ENCODE peak calls at places on chromosomes 5 and 9, in seven cellular contexts. One of them, this sample, is unnamed. For H3K36me3 and H3K9me3, the result is how much of the 10 kb centered on the place peaks cover.

GRCh38 chr9:93491593-93492232 is 38.3 kb upstream of the FAM120AOS start:
- DNase-seq in testis: no peak
- DNase-seq in cardiac muscle cell: no peak
- DNase-seq in effector memory CD4-positive, alpha-beta T cell: no peak
- DNase-seq in NT2/D1: no peak
- DNase-seq in IMR-90: no peak
- DNase-seq in spleen: no peak
- DNase-seq in this sample: no peak

GRCh38 chr9:5425006-5425628 is 12.6 kb downstream of the PLGRKT start:
- DNase-seq in cardiac muscle cell: peak
- DNase-seq in testis: no peak
- DNase-seq in effector memory CD4-positive, alpha-beta T cell: no peak
- DNase-seq in IMR-90: no peak
- DNase-seq in NT2/D1: no peak
- DNase-seq in spleen: no peak
- DNase-seq in this sample: no peak

GRCh38 chr9:95649801-95650213 is 133.0 kb upstream of the PTCH1 start:
- DNase-seq in testis: no peak
- DNase-seq in IMR-90: no peak
- DNase-seq in NT2/D1: no peak
- DNase-seq in cardiac muscle cell: no peak
- DNase-seq in effector memory CD4-positive, alpha-beta T cell: no peak
- DNase-seq in spleen: no peak
- DNase-seq in this sample: no peak

GRCh38 chr9:97809666-97810344 is 43.2 kb upstream of the FOXE1 start:
- DNase-seq in effector memory CD4-positive, alpha-beta T cell: no peak
- DNase-seq in testis: no peak
- DNase-seq in NT2/D1: peak
- DNase-seq in IMR-90: no peak
- DNase-seq in cardiac muscle cell: no peak
- DNase-seq in spleen: no peak
- DNase-seq in this sample: no peak

GRCh38 chr5:61304611-61305369 is 27.3 kb upstream of the ZSWIM6 start:
- DNase-seq in cardiac muscle cell: peak
- DNase-seq in effector memory CD4-positive, alpha-beta T cell: no peak
- DNase-seq in NT2/D1: no peak
- DNase-seq in spleen: no peak
- DNase-seq in testis: no peak
- DNase-seq in IMR-90: peak
- DNase-seq in this sample: peak

GRCh38 chr9:124894741-124895170 is 32.8 kb downstream of the ARPC5L start:
- DNase-seq in cardiac muscle cell: peak
- DNase-seq in spleen: no peak
- DNase-seq in effector memory CD4-positive, alpha-beta T cell: no peak
- DNase-seq in IMR-90: peak
- DNase-seq in testis: no peak
- DNase-seq in NT2/D1: peak
- DNase-seq in this sample: no peak

GRCh38 chr5:156218364-156219158 is 108.4 kb upstream of the SGCD start:
- DNase-seq in NT2/D1: no peak
- DNase-seq in IMR-90: no peak
- DNase-seq in testis: no peak
- DNase-seq in cardiac muscle cell: no peak
- DNase-seq in spleen: no peak
- DNase-seq in effector memory CD4-positive, alpha-beta T cell: no peak
- DNase-seq in this sample: no peak

GRCh38 chr5:45295231-45295630 is 400.9 kb downstream of the HCN1 start:
- DNase-seq in spleen: no peak
- DNase-seq in testis: no peak
- DNase-seq in cardiac muscle cell: no peak
- DNase-seq in effector memory CD4-positive, alpha-beta T cell: no peak
- DNase-seq in NT2/D1: no peak
- DNase-seq in IMR-90: no peak
- DNase-seq in this sample: no peak

GRCh38 chr5:14593326-14594036 is 11.9 kb downstream of the OTULINL start:
- DNase-seq in cardiac muscle cell: no peak
- DNase-seq in IMR-90: peak
- DNase-seq in spleen: no peak
- DNase-seq in testis: no peak
- DNase-seq in effector memory CD4-positive, alpha-beta T cell: no peak
- DNase-seq in NT2/D1: no peak
- DNase-seq in this sample: no peak

GRCh38 chr5:15365040-15365439 is 134.9 kb upstream of the FBXL7 start:
- DNase-seq in IMR-90: no peak
- DNase-seq in NT2/D1: no peak
- DNase-seq in effector memory CD4-positive, alpha-beta T cell: no peak
- DNase-seq in cardiac muscle cell: peak
- DNase-seq in testis: no peak
- DNase-seq in spleen: no peak
- DNase-seq in this sample: no peak

GRCh38 chr5:115246361-115246991 is 16.2 kb downstream of the PGGT1B start:
- DNase-seq in cardiac muscle cell: peak
- DNase-seq in effector memory CD4-positive, alpha-beta T cell: no peak
- DNase-seq in spleen: no peak
- DNase-seq in testis: no peak
- DNase-seq in IMR-90: peak
- DNase-seq in NT2/D1: peak
- DNase-seq in this sample: no peak

GRCh38 chr9:133499892-133500270 is 21.0 kb upstream of the SLC2A6 start:
- DNase-seq in effector memory CD4-positive, alpha-beta T cell: no peak
- DNase-seq in cardiac muscle cell: no peak
- DNase-seq in spleen: no peak
- DNase-seq in IMR-90: no peak
- DNase-seq in NT2/D1: no peak
- DNase-seq in testis: no peak
- DNase-seq in this sample: no peak

GRCh38 chr5:56126487-56127179 is 106.5 kb downstream of the ANKRD55 start:
- DNase-seq in IMR-90: peak
- DNase-seq in cardiac muscle cell: peak
- DNase-seq in testis: no peak
- DNase-seq in NT2/D1: no peak
- DNase-seq in effector memory CD4-positive, alpha-beta T cell: no peak
- DNase-seq in spleen: no peak
- DNase-seq in this sample: no peak

GRCh38 chr9:70228098-70228497 is 30.7 kb upstream of the SMC5 start:
- DNase-seq in spleen: no peak
- DNase-seq in NT2/D1: no peak
- DNase-seq in IMR-90: no peak
- DNase-seq in testis: no peak
- DNase-seq in cardiac muscle cell: no peak
- DNase-seq in effector memory CD4-positive, alpha-beta T cell: no peak
- DNase-seq in this sample: no peak

GRCh38 chr5:151680944-151681427 is 5.7 kb downstream of the SPARC start:
- DNase-seq in NT2/D1: no peak
- DNase-seq in effector memory CD4-positive, alpha-beta T cell: no peak
- DNase-seq in IMR-90: peak
- DNase-seq in testis: peak
- DNase-seq in spleen: no peak
- DNase-seq in cardiac muscle cell: no peak
- DNase-seq in this sample: no peak

GRCh38 chr5:177188775-177189174 is 55.2 kb downstream of the NSD1 start:
- DNase-seq in testis: no peak
- DNase-seq in NT2/D1: no peak
- DNase-seq in spleen: no peak
- DNase-seq in IMR-90: no peak
- DNase-seq in effector memory CD4-positive, alpha-beta T cell: no peak
- DNase-seq in cardiac muscle cell: peak
- DNase-seq in this sample: no peak

GRCh38 chr9:123643518-123643917 is 286.4 kb downstream of the DENND1A start:
- DNase-seq in testis: no peak
- DNase-seq in spleen: no peak
- DNase-seq in IMR-90: no peak
- DNase-seq in effector memory CD4-positive, alpha-beta T cell: no peak
- DNase-seq in cardiac muscle cell: no peak
- DNase-seq in NT2/D1: no peak
- DNase-seq in this sample: no peak

GRCh38 chr5:143225511-143225910 is 178.0 kb downstream of the NR3C1 start:
- DNase-seq in IMR-90: no peak
- DNase-seq in NT2/D1: no peak
- DNase-seq in effector memory CD4-positive, alpha-beta T cell: no peak
- DNase-seq in spleen: no peak
- DNase-seq in testis: no peak
- DNase-seq in cardiac muscle cell: no peak
- DNase-seq in this sample: no peak

GRCh38 chr9:134502261-134503211 is 139.1 kb upstream of the COL5A1 start:
- DNase-seq in NT2/D1: no peak
- DNase-seq in testis: peak
- DNase-seq in effector memory CD4-positive, alpha-beta T cell: no peak
- DNase-seq in cardiac muscle cell: peak
- DNase-seq in IMR-90: peak
- DNase-seq in spleen: peak
- DNase-seq in this sample: peak

GRCh38 chr5:150816946-150817345 is 29.4 kb upstream of the IRGM start:
- DNase-seq in cardiac muscle cell: no peak
- DNase-seq in effector memory CD4-positive, alpha-beta T cell: no peak
- DNase-seq in testis: no peak
- DNase-seq in IMR-90: no peak
- DNase-seq in spleen: no peak
- DNase-seq in NT2/D1: no peak
- DNase-seq in this sample: no peak

GRCh38 chr9:101398335-101398929 is at the start of the genes MRPL50 and ZNF189:
- DNase-seq in testis: peak
- DNase-seq in NT2/D1: peak
- DNase-seq in IMR-90: peak
- DNase-seq in cardiac muscle cell: peak
- DNase-seq in effector memory CD4-positive, alpha-beta T cell: peak
- DNase-seq in spleen: peak
- DNase-seq in this sample: peak
- H3K36me3 ChIP-seq in testis: under half
- H3K36me3 ChIP-seq in NT2/D1: half or more
- H3K36me3 ChIP-seq in IMR-90: under half
- H3K36me3 ChIP-seq in cardiac muscle cell: under half
- H3K36me3 ChIP-seq in effector memory CD4-positive, alpha-beta T cell: under half
- H3K36me3 ChIP-seq in spleen: half or more
- H3K36me3 ChIP-seq in this sample: half or more

GRCh38 chr5:131672791-131673190 is 37.8 kb upstream of the RAPGEF6 start:
- DNase-seq in NT2/D1: no peak
- DNase-seq in cardiac muscle cell: no peak
- DNase-seq in IMR-90: no peak
- DNase-seq in testis: no peak
- DNase-seq in effector memory CD4-positive, alpha-beta T cell: no peak
- DNase-seq in spleen: no peak
- DNase-seq in this sample: no peak
- H3K4me3 ChIP-seq in NT2/D1: no peak
- H3K4me3 ChIP-seq in cardiac muscle cell: no peak
- H3K4me3 ChIP-seq in IMR-90: no peak
- H3K4me3 ChIP-seq in testis: no peak
- H3K4me3 ChIP-seq in effector memory CD4-positive, alpha-beta T cell: no peak
- H3K4me3 ChIP-seq in spleen: no peak
- H3K4me3 ChIP-seq in this sample: no peak

GRCh38 chr9:80555782-80556325 is 984.1 kb downstream of the TLE4 start:
- DNase-seq in NT2/D1: no peak
- DNase-seq in cardiac muscle cell: peak
- DNase-seq in testis: no peak
- DNase-seq in effector memory CD4-positive, alpha-beta T cell: no peak
- DNase-seq in IMR-90: peak
- DNase-seq in spleen: no peak
- DNase-seq in this sample: no peak

GRCh38 chr9:80554856-80555255 is 983.1 kb downstream of the TLE4 start:
- DNase-seq in testis: no peak
- DNase-seq in NT2/D1: no peak
- DNase-seq in effector memory CD4-positive, alpha-beta T cell: no peak
- DNase-seq in IMR-90: no peak
- DNase-seq in spleen: no peak
- DNase-seq in cardiac muscle cell: no peak
- DNase-seq in this sample: no peak

GRCh38 chr9:80557256-80557655 is 985.5 kb downstream of the TLE4 start:
- DNase-seq in effector memory CD4-positive, alpha-beta T cell: no peak
- DNase-seq in cardiac muscle cell: no peak
- DNase-seq in IMR-90: no peak
- DNase-seq in NT2/D1: no peak
- DNase-seq in spleen: no peak
- DNase-seq in testis: no peak
- DNase-seq in this sample: no peak

GRCh38 chr9:80553986-80554715 is 982.4 kb downstream of the TLE4 start:
- DNase-seq in testis: no peak
- DNase-seq in cardiac muscle cell: no peak
- DNase-seq in spleen: no peak
- DNase-seq in IMR-90: no peak
- DNase-seq in NT2/D1: no peak
- DNase-seq in effector memory CD4-positive, alpha-beta T cell: no peak
- DNase-seq in this sample: no peak

GRCh38 chr9:80556631-80557030 is 984.9 kb downstream of the TLE4 start:
- DNase-seq in IMR-90: no peak
- DNase-seq in effector memory CD4-positive, alpha-beta T cell: no peak
- DNase-seq in spleen: no peak
- DNase-seq in testis: no peak
- DNase-seq in NT2/D1: no peak
- DNase-seq in cardiac muscle cell: peak
- DNase-seq in this sample: no peak
- H3K9me3 ChIP-seq in IMR-90: under half
- H3K9me3 ChIP-seq in effector memory CD4-positive, alpha-beta T cell: under half
- H3K9me3 ChIP-seq in spleen: under half
- H3K9me3 ChIP-seq in testis: under half
- H3K9me3 ChIP-seq in NT2/D1: under half
- H3K9me3 ChIP-seq in cardiac muscle cell: under half
- H3K9me3 ChIP-seq in this sample: under half

GRCh38 chr9:113521693-113522260 is 58.2 kb downstream of the RGS3 start:
- DNase-seq in testis: no peak
- DNase-seq in cardiac muscle cell: no peak
- DNase-seq in IMR-90: no peak
- DNase-seq in spleen: no peak
- DNase-seq in NT2/D1: no peak
- DNase-seq in effector memory CD4-positive, alpha-beta T cell: no peak
- DNase-seq in this sample: no peak

GRCh38 chr9:113522858-113523257 is 59.3 kb downstream of the RGS3 start:
- DNase-seq in testis: no peak
- DNase-seq in effector memory CD4-positive, alpha-beta T cell: no peak
- DNase-seq in IMR-90: no peak
- DNase-seq in spleen: no peak
- DNase-seq in NT2/D1: no peak
- DNase-seq in cardiac muscle cell: no peak
- DNase-seq in this sample: no peak

GRCh38 chr9:113519401-113520108 is 56.0 kb downstream of the RGS3 start:
- DNase-seq in NT2/D1: no peak
- DNase-seq in testis: no peak
- DNase-seq in effector memory CD4-positive, alpha-beta T cell: no peak
- DNase-seq in spleen: no peak
- DNase-seq in IMR-90: peak
- DNase-seq in cardiac muscle cell: no peak
- DNase-seq in this sample: no peak

GRCh38 chr9:113522419-113522818 is 58.9 kb downstream of the RGS3 start:
- DNase-seq in NT2/D1: no peak
- DNase-seq in cardiac muscle cell: no peak
- DNase-seq in effector memory CD4-positive, alpha-beta T cell: no peak
- DNase-seq in testis: no peak
- DNase-seq in spleen: no peak
- DNase-seq in IMR-90: no peak
- DNase-seq in this sample: no peak

DNA sequence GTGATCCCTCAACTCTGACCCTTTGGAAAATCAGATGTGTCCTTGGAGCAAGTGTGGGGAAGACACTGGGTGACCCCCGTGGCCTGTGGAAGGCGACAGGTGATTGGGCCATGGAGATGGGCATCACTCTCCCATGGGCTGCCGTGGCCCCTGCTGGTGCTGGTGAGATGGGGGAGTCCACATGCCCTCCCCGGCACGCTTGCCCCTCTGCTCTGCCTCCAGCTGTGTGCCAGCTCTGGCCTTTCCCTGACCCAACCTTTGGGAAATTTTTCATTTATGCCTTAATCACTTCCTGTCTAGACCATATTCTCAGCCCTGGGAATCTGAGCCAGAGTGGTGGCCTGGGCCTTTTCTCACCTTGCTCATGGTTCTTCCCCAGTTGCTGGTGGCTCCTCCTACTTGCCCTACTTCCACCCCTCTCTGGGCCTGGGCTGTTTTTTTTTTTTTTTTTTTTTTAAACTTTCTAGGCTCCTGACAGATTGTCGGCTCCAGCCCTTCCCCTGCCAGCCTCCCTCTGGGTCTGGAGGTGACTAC is 56.6 kb downstream of the RGS3 start:
- DNase-seq in cardiac muscle cell: no peak
- DNase-seq in testis: no peak
- DNase-seq in NT2/D1: no peak
- DNase-seq in spleen: no peak
- DNase-seq in IMR-90: peak
- DNase-seq in effector memory CD4-positive, alpha-beta T cell: peak
- DNase-seq in this sample: no peak
- H3K36me3 ChIP-seq in cardiac muscle cell: under half
- H3K36me3 ChIP-seq in testis: under half
- H3K36me3 ChIP-seq in NT2/D1: under half
- H3K36me3 ChIP-seq in spleen: half or more
- H3K36me3 ChIP-seq in IMR-90: under half
- H3K36me3 ChIP-seq in effector memory CD4-positive, alpha-beta T cell: under half
- H3K36me3 ChIP-seq in this sample: under half

This sample was measured in RWPE2.